ENCODE peak calls at places on chromosome 2, in four cellular contexts. E, X, T and D are unnamed samples.

GRCh38 chr2:205321240-205321639 is 361.1 kb upstream of the NRP2 start:
- DNase-seq in T (no peak), E (no peak), X (peak), D (peak)

GRCh38 chr2:75559633-75560021 is 1.1 kb downstream of the EVA1A start:
- DNase-seq in X (no peak), T (no peak), E (no peak), D (peak)

GRCh38 chr2:155643056-155643775 is 689.3 kb downstream of the NR4A2 start:
- DNase-seq in E (no peak), T (no peak), X (no peak), D (no peak)

GRCh38 chr2:30113617-30114293 is 33.1 kb upstream of the YPEL5 start:
- DNase-seq in E (no peak), T (peak), X (peak), D (peak)

GRCh38 chr2:127182626-127183458 is 37.3 kb downstream of the CYP27C1 start:
- DNase-seq in T (no peak), E (no peak), X (no peak), D (no peak)

GRCh38 chr2:233453916-233454315 is 99.6 kb downstream of the DGKD start:
- DNase-seq in T (no peak), E (no peak), X (no peak), D (no peak)

GRCh38 chr2:237964578-237965404 is 2.0 kb upstream of the UBE2F start:
- DNase-seq in T (no peak), E (no peak), X (peak), D (no peak)

GRCh38 chr2:134218414-134218813 is 35.5 kb upstream of the MGAT5 start:
- DNase-seq in E (no peak), X (no peak), T (no peak), D (no peak)

GRCh38 chr2:109057686-109058085 is 68.7 kb upstream of the EDAR start:
- DNase-seq in X (no peak), T (no peak), E (peak), D (no peak)

GRCh38 chr2:149989447-149990063 is 402.0 kb upstream of the MMADHC start:
- DNase-seq in X (peak), T (peak), E (no peak), D (peak)

GRCh38 chr2:21819475-21819874 is 695.7 kb downstream of the TDRD15 start:
- DNase-seq in T (no peak), E (no peak), X (peak), D (no peak)

GRCh38 chr2:220572385-220572784 is 945.0 kb downstream of the SLC4A3 start:
- DNase-seq in X (no peak), E (no peak), T (no peak), D (peak)

GRCh38 chr2:65326276-65326675 is 98.6 kb downstream of the ACTR2 start:
- DNase-seq in T (no peak), E (no peak), X (no peak), D (no peak)

GRCh38 chr2:237572021-237572741 is 5.8 kb downstream of the PRLH start:
- DNase-seq in T (peak), E (peak), X (peak), D (peak)

GRCh38 chr2:169767243-169767888 is 31.3 kb upstream of the SSB start:
- DNase-seq in E (peak), T (peak), X (peak), D (peak)

GRCh38 chr2:202510911-202511310 is 123.9 kb upstream of the FAM117B start:
- DNase-seq in E (no peak), T (no peak), X (peak), D (peak)

GRCh38 chr2:128277961-128278681 is 40.5 kb downstream of the HS6ST1 start:
- DNase-seq in E (no peak), T (no peak), X (no peak), D (no peak)

GRCh38 chr2:41409328-41409727 is 638.5 kb upstream of the PKDCC start:
- DNase-seq in X (no peak), T (no peak), E (no peak), D (no peak)

GRCh38 chr2:235270951-235271350 is 222.9 kb upstream of the AGAP1 start:
- DNase-seq in T (no peak), X (peak), E (peak), D (peak)

GRCh38 chr2:13050764-13051163 is 334.0 kb downstream of the TRIB2 start:
- DNase-seq in E (no peak), T (no peak), X (peak), D (peak)

GRCh38 chr2:138476186-138476585 is 25.4 kb upstream of the SPOPL start:
- DNase-seq in T (no peak), E (no peak), X (no peak), D (no peak)

GRCh38 chr2:6692061-6692460 is 173.6 kb downstream of the CMPK2 start:
- DNase-seq in E (no peak), X (no peak), T (no peak), D (no peak)

GRCh38 chr2:158154596-158154995 is 52.9 kb downstream of the UPP2 start:
- DNase-seq in T (no peak), X (no peak), E (no peak), D (no peak)

GRCh38 chr2:229610871-229611270 is 103.5 kb downstream of the DNER start:
- DNase-seq in X (peak), E (no peak), T (peak), D (no peak)

GRCh38 chr2:204842731-204843490 is 297.6 kb downstream of the PARD3B start:
- DNase-seq in E (no peak), X (peak), T (peak), D (peak)

GRCh38 chr2:144938308-144938709 is 418.4 kb upstream of the ZEB2 start:
- DNase-seq in T (peak), E (no peak), X (peak), D (peak)

GRCh38 chr2:218301176-218301819 is 9.0 kb upstream of the TMBIM1 start:
- DNase-seq in X (peak), T (peak), E (peak), D (peak)